ENCODE peak calls at places on chromosome 1, in five cellular contexts. One of them, this sample, is unnamed.

GRCh38 chr1:6224733-6225132 is 11.0 kb downstream of the ICMT start:
- DNase-seq in GM13977: no peak
- DNase-seq in ovary: no peak
- DNase-seq in Calu3: no peak
- DNase-seq in psoas muscle: no peak
- DNase-seq in this sample: no peak

GRCh38 chr1:152964536-152964935 is 5.9 kb upstream of the SPRR4 start:
- DNase-seq in GM13977: no peak
- DNase-seq in ovary: no peak
- DNase-seq in Calu3: no peak
- DNase-seq in psoas muscle: no peak
- DNase-seq in this sample: no peak

GRCh38 chr1:63732666-63733065 is 41.2 kb upstream of the ROR1 start:
- DNase-seq in GM13977: no peak
- DNase-seq in ovary: no peak
- DNase-seq in Calu3: no peak
- DNase-seq in psoas muscle: no peak
- DNase-seq in this sample: peak; percentile 16

GRCh38 chr1:39255212-39255611 is 50.7 kb downstream of the MACF1 start:
- DNase-seq in GM13977: no peak
- DNase-seq in ovary: no peak
- DNase-seq in Calu3: no peak
- DNase-seq in psoas muscle: no peak
- DNase-seq in this sample: no peak

GRCh38 chr1:47568763-47569162 is 130.9 kb downstream of the FOXD2 start:
- DNase-seq in GM13977: no peak
- DNase-seq in ovary: no peak
- DNase-seq in Calu3: no peak
- DNase-seq in psoas muscle: no peak
- DNase-seq in this sample: no peak

GRCh38 chr1:202135221-202135721 is 9.3 kb downstream of the ARL8A start:
- DNase-seq in GM13977: peak; percentile 93
- DNase-seq in ovary: peak; percentile 71
- DNase-seq in Calu3: peak; percentile 62
- DNase-seq in psoas muscle: peak; percentile 49
- DNase-seq in this sample: peak; percentile 62

GRCh38 chr1:44894591-44894990 is 51.5 kb upstream of the PTCH2 start:
- DNase-seq in GM13977: no peak
- DNase-seq in ovary: no peak
- DNase-seq in Calu3: no peak
- DNase-seq in psoas muscle: no peak
- DNase-seq in this sample: peak; percentile 93

GRCh38 chr1:3170566-3171453 is 101.8 kb downstream of the PRDM16 start:
- DNase-seq in GM13977: no peak
- DNase-seq in ovary: peak; percentile 88
- DNase-seq in Calu3: peak; percentile 4
- DNase-seq in psoas muscle: peak; percentile 56
- DNase-seq in this sample: peak; percentile 12

GRCh38 chr1:84407524-84408318 is 9.4 kb downstream of the DNASE2B start:
- DNase-seq in GM13977: no peak
- DNase-seq in ovary: no peak
- DNase-seq in Calu3: no peak
- DNase-seq in psoas muscle: no peak
- DNase-seq in this sample: peak; percentile 21

GRCh38 chr1:157363660-157364140 is 188.6 kb downstream of the FCRL5 start:
- DNase-seq in GM13977: peak; percentile 48
- DNase-seq in ovary: no peak
- DNase-seq in Calu3: peak; percentile 65
- DNase-seq in psoas muscle: no peak
- DNase-seq in this sample: peak; percentile 30

GRCh38 chr1:156926175-156926574 is 5.7 kb downstream of the LRRC71 start:
- DNase-seq in GM13977: peak; percentile 62
- DNase-seq in ovary: no peak
- DNase-seq in Calu3: peak; percentile 59
- DNase-seq in psoas muscle: peak; percentile 52
- DNase-seq in this sample: peak; percentile 45

GRCh38 chr1:57623039-57623790 is 199.4 kb upstream of the DAB1 start:
- DNase-seq in GM13977: no peak
- DNase-seq in ovary: no peak
- DNase-seq in Calu3: peak; percentile 7
- DNase-seq in psoas muscle: peak; percentile 22
- DNase-seq in this sample: no peak

GRCh38 chr1:195173753-195174152 is 1434.5 kb downstream of the KCNT2 start:
- DNase-seq in GM13977: no peak
- DNase-seq in ovary: no peak
- DNase-seq in Calu3: no peak
- DNase-seq in psoas muscle: no peak
- DNase-seq in this sample: no peak

GRCh38 chr1:204161609-204162497 is 4.3 kb downstream of the REN start:
- DNase-seq in GM13977: no peak
- DNase-seq in ovary: no peak
- DNase-seq in Calu3: no peak
- DNase-seq in psoas muscle: no peak
- DNase-seq in this sample: no peak

GRCh38 chr1:85363526-85363925 is 87.1 kb upstream of the BCL10 start:
- DNase-seq in GM13977: no peak
- DNase-seq in ovary: no peak
- DNase-seq in Calu3: no peak
- DNase-seq in psoas muscle: no peak
- DNase-seq in this sample: no peak

GRCh38 chr1:115282825-115283224 is 55.2 kb downstream of the NGF start:
- DNase-seq in GM13977: no peak
- DNase-seq in ovary: peak; percentile 90
- DNase-seq in Calu3: no peak
- DNase-seq in psoas muscle: peak; percentile 67
- DNase-seq in this sample: peak; percentile 35

GRCh38 chr1:168465942-168466702 is 77.7 kb downstream of the XCL2 start:
- DNase-seq in GM13977: peak; percentile 42
- DNase-seq in ovary: peak; percentile 26
- DNase-seq in Calu3: peak; percentile 50
- DNase-seq in psoas muscle: peak; percentile 16
- DNase-seq in this sample: peak; percentile 61

GRCh38 chr1:107293901-107294600 is 153.2 kb downstream of the NTNG1 start:
- DNase-seq in GM13977: no peak
- DNase-seq in ovary: no peak
- DNase-seq in Calu3: no peak
- DNase-seq in psoas muscle: no peak
- DNase-seq in this sample: no peak

DNA sequence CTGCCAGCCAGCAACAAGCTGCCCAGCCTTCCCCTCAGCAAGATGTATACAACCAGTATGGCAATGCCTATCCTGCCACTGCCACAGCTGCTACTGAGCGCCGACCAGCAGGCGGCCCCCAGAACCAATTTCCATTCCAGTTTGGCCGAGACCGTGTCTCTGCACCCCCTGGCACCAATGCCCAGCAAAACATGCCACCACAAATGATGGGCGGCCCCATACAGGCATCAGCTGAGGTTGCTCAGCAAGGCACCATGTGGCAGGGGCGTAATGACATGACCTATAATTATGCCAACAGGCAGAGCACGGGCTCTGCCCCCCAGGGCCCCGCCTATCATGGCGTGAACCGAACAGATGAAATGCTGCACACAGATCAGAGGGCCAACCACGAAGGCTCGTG is 13.3 kb upstream of the PIGV start:
- DNase-seq in GM13977: no peak
- DNase-seq in ovary: no peak
- DNase-seq in Calu3: no peak
- DNase-seq in psoas muscle: no peak
- DNase-seq in this sample: no peak
- TF ChIP-seq CTCF in GM13977: no peak
- TF ChIP-seq CTCF in ovary: no peak
- TF ChIP-seq CTCF in Calu3: no peak
- TF ChIP-seq CTCF in psoas muscle: no peak
- TF ChIP-seq CTCF in this sample: no peak

DNA sequence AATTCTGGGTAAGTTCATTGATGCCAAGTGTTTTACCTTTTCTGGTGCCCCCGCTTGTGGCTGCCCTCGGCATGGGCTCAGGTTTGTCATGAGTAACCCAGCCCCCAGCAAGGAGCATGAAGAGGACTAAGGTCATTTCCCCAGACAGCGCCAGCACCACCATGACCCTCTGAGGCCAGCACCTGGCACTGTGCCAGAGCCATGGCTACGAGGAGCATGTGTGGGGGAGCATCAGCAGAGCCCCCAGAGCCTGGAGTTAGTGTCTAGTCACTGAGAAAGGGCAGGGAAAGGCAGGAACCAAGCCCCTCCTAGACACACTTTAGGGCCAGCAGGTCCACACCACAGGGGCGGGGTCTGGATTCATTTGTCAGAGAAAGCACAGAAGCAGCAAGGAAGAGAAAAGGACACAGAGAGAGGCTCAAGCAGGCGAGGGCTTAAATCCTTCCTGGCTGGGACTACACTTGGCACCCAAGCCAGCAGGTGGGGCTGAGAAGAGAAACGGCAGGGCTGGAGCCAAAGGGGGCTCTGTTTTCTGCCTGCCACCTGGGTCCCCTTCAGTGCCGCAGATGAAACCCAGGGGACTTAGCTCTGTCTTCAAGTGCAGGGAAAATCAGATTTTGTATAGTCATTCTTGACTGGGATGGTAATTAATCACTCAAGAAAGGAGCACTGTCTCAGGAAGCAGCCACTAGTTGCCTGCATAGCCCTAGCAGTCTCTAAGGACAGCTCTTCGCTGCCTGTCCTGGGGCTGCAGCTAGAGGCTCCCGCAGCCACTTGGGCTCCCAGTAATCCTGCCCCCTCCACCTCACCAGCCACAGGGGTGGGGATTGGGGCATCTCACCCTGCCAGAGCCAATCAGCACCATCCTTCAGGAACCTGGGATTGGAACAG is 79.6 kb upstream of the ZC3H12A start:
- DNase-seq in GM13977: no peak
- DNase-seq in ovary: no peak
- DNase-seq in Calu3: no peak
- DNase-seq in psoas muscle: no peak
- DNase-seq in this sample: no peak
- TF ChIP-seq CTCF in GM13977: no peak
- TF ChIP-seq CTCF in ovary: no peak
- TF ChIP-seq CTCF in Calu3: no peak
- TF ChIP-seq CTCF in psoas muscle: no peak
- TF ChIP-seq CTCF in this sample: no peak

DNA sequence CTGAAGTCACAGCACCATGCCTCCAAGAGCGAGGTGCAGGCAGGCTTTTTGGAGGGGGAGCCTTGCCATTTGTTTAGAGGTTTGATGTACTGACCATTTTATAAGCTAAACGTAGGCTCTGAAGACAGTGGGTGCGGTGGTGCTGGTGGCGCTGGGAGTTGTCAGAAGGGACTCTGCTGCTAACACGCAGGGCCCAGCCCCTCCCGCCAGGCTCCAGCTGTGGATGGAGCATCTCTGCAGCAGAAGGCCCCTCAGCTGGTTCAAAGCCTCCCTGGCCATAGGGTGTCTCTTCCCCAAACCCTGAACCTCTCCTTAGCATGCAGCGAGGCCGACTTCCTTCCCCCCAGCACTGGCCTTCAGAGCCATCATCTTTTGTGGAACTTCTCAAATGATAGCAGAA is 105.3 kb downstream of the AJAP1 start:
- DNase-seq in GM13977: no peak
- DNase-seq in ovary: no peak
- DNase-seq in Calu3: no peak
- DNase-seq in psoas muscle: no peak
- DNase-seq in this sample: no peak
- TF ChIP-seq CTCF in GM13977: no peak
- TF ChIP-seq CTCF in ovary: no peak
- TF ChIP-seq CTCF in Calu3: no peak
- TF ChIP-seq CTCF in psoas muscle: no peak
- TF ChIP-seq CTCF in this sample: no peak

GRCh38 chr1:166165661-166166399 is 971 bp downstream of the FAM78B start:
- DNase-seq in GM13977: peak; percentile 39
- DNase-seq in ovary: no peak
- DNase-seq in Calu3: peak; percentile 19
- DNase-seq in psoas muscle: no peak
- DNase-seq in this sample: no peak

GRCh38 chr1:166166400-166166699 is 451 bp downstream of the FAM78B start:
- DNase-seq in GM13977: no peak
- DNase-seq in ovary: no peak
- DNase-seq in Calu3: peak; percentile 8
- DNase-seq in psoas muscle: peak; percentile 16
- DNase-seq in this sample: no peak

GRCh38 chr1:166164995-166165660 is 1.7 kb downstream of the FAM78B start:
- DNase-seq in GM13977: peak; percentile 49
- DNase-seq in ovary: peak; percentile 21
- DNase-seq in Calu3: peak; percentile 70
- DNase-seq in psoas muscle: peak; percentile 60
- DNase-seq in this sample: peak; percentile 48

GRCh38 chr1:166167395-166167922 is 658 bp upstream of the FAM78B start:
- DNase-seq in GM13977: peak; percentile 20
- DNase-seq in ovary: no peak
- DNase-seq in Calu3: peak; percentile 15
- DNase-seq in psoas muscle: no peak
- DNase-seq in this sample: no peak

DNA sequence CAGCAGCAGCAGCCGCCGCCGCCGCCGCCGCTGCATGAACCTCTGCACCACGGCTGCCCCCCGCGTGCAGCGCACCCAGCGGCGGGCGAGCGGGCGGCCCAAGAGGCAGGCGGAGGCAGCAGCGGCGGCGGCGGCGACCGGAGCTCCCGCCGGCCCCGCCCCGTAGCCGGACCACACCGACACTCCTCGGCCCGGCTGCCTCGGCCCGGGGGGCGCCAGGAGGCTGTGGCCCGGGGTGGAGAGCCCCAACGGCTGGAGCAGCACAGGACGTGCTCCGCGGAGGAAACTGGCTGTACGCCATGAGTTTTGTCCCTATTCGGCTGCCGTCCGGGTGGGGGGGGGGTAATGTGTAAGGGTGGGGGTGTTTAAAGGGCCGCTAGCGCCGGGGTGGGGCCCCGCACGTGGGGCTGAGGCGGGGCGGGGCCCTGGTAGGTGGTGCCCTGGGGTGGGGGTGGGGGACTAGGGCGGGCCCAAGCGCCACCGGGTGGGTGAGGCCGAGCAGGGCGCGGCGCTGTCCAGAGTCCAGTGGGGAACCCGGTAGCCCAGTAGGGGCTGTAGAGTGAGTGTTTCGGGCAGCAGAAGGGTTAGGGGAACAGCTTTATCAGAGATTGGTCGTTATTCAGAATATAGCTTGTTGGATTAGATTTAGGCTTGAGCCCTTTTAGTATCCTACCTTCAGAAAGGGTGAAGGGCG is at the start of gene FAM78B:
- DNase-seq in GM13977: peak; percentile 90
- DNase-seq in ovary: peak; percentile 61
- DNase-seq in Calu3: peak; percentile 79
- DNase-seq in psoas muscle: peak; percentile 84
- DNase-seq in this sample: peak; percentile 31
- TF ChIP-seq CTCF in GM13977: peak; percentile 27
- TF ChIP-seq CTCF in ovary: no peak
- TF ChIP-seq CTCF in Calu3: no peak
- TF ChIP-seq CTCF in psoas muscle: peak; percentile 1
- TF ChIP-seq CTCF in this sample: no peak

GRCh38 chr1:87334351-87335174 is 5.9 kb downstream of the LMO4 start:
- DNase-seq in GM13977: peak; percentile 37
- DNase-seq in ovary: no peak
- DNase-seq in Calu3: peak; percentile 51
- DNase-seq in psoas muscle: peak; percentile 25
- DNase-seq in this sample: peak; percentile 63
- TF ChIP-seq CTCF in GM13977: no peak
- TF ChIP-seq CTCF in ovary: no peak
- TF ChIP-seq CTCF in Calu3: peak; percentile 33
- TF ChIP-seq CTCF in psoas muscle: no peak
- TF ChIP-seq CTCF in this sample: peak; percentile 9

GRCh38 chr1:200802865-200803512 is 64.3 kb downstream of the CAMSAP2 start:
- DNase-seq in GM13977: peak; percentile 59
- DNase-seq in ovary: peak; percentile 82
- DNase-seq in Calu3: peak; percentile 86
- DNase-seq in psoas muscle: peak; percentile 58
- DNase-seq in this sample: peak; percentile 85
- TF ChIP-seq CTCF in GM13977: peak; percentile 94
- TF ChIP-seq CTCF in ovary: peak; percentile 84
- TF ChIP-seq CTCF in Calu3: peak; percentile 97
- TF ChIP-seq CTCF in psoas muscle: peak; percentile 95
- TF ChIP-seq CTCF in this sample: peak; percentile 99

This sample was measured in fibroblast of villous mesenchyme.